ENCODE peak calls at places on chromosome 19, in four cellular contexts. Y, K, S and R are unnamed samples. For H3K36me3, the result is how much of the 10 kb centered on the place peaks cover.

GRCh38 chr19:58166268-58166667 is 15.7 kb upstream of the ZNF329 start:
- DNase-seq in Y (no peak), K (no peak), S (no peak), R (no peak)

GRCh38 chr19:40398417-40399056 is 8.6 kb upstream of the HIPK4 start:
- DNase-seq in Y (peak), K (no peak), S (no peak), R (no peak)

GRCh38 chr19:40503300-40503699 is 36.5 kb downstream of the SPTBN4 start:
- DNase-seq in Y (no peak), K (no peak), S (no peak), R (peak)

GRCh38 chr19:49469828-49470614 is 4.0 kb upstream of the FLT3LG start:
- DNase-seq in Y (no peak), K (peak), S (no peak), R (no peak)

GRCh38 chr19:47093841-47094240 is 19.7 kb downstream of the ZC3H4 start:
- DNase-seq in Y (no peak), K (peak), S (no peak), R (no peak)

GRCh38 chr19:1067341-1068103 is 555 bp downstream of the ARHGAP45 start:
- DNase-seq in Y (no peak), K (no peak), S (no peak), R (no peak)

GRCh38 chr19:2728783-2729387 is 7.7 kb upstream of the DIRAS1 start:
- DNase-seq in Y (no peak), K (peak), S (no peak), R (no peak)

GRCh38 chr19:991174-991931 is 7.2 kb downstream of the WDR18 start:
- DNase-seq in Y (peak), K (no peak), S (no peak), R (no peak)

GRCh38 chr19:47573076-47574026 is at the start of gene ZNF541:
- DNase-seq in Y (peak), K (peak), S (no peak), R (peak)

GRCh38 chr19:31356587-31357314 is 7.5 kb upstream of the TSHZ3 start:
- DNase-seq in Y (no peak), K (peak), S (no peak), R (peak)

GRCh38 chr19:18939922-18940775 is 868 bp downstream of the HOMER3 start:
- DNase-seq in Y (peak), K (peak), S (no peak), R (peak)

GRCh38 chr19:51326216-51327065 is 15.0 kb downstream of the IGLON5 start:
- DNase-seq in Y (no peak), K (no peak), S (no peak), R (no peak)

GRCh38 chr19:50460161-50460765 is 16.0 kb upstream of the EMC10 start:
- DNase-seq in Y (no peak), K (no peak), S (no peak), R (no peak)

GRCh38 chr19:49567722-49568454 is 12.5 kb downstream of the NOSIP start:
- DNase-seq in Y (no peak), K (no peak), S (no peak), R (no peak)

GRCh38 chr19:28425431-28425931 is 787.5 kb downstream of the UQCRFS1 start:
- DNase-seq in Y (no peak), K (no peak), S (peak), R (no peak)

GRCh38 chr19:39590265-39590664 is 12.1 kb upstream of the LGALS13 start:
- DNase-seq in Y (no peak), K (no peak), S (no peak), R (no peak)

GRCh38 chr19:58519087-58519354 is 589 bp downstream of the ZBTB45 start:
- DNase-seq in Y (peak), K (peak), S (peak), R (peak)

GRCh38 chr19:29495971-29496441 is 29.8 kb upstream of the VSTM2B start:
- DNase-seq in Y (no peak), K (no peak), S (no peak), R (no peak)

GRCh38 chr19:23686622-23687423 is at the start of gene ZNF675:
- DNase-seq in Y (peak), K (peak), S (peak), R (peak)
- TF ChIP-seq CTCF in Y (no peak), K (no peak), S (no peak), R (no peak)

GRCh38 chr19:45414468-45414867 is 8.0 kb downstream of the POLR1G start:
- DNase-seq in Y (no peak), K (peak), S (no peak), R (no peak)
- H3K36me3 ChIP-seq in Y (under half), K (under half), S (under half), R (under half)

GRCh38 chr19:11693505-11694499 is 44.9 kb downstream of the ZNF823 start:
- DNase-seq in Y (no peak), K (no peak), S (peak), R (no peak)
- TF ChIP-seq CTCF in Y (no peak), K (no peak), S (no peak), R (no peak)

GRCh38 chr19:55232986-55233385 is 4.4 kb upstream of the TMEM86B start:
- DNase-seq in Y (no peak), K (no peak), S (no peak), R (no peak)
- H3K36me3 ChIP-seq in Y (under half), K (under half), S (under half), R (under half)

DNA sequence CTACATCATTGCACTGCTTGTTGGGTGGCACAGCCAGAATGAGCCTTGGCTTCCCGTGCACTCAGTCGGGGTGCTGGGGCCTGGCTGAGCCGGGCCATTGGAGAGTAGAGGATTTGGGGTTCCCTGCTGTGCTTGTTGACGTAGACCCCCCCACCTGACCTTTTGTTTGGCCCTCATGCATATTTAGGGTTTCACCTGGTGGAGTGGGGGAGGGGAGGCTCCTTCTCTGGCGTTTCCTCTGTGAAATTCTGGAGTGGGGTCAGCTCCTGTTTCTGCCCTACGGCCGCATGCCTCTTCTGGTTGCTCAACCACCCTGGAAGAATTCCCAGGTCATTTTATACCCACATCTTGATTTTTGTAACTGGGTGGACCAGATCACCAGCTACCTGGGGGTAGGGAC is 82.8 kb downstream of the SIPA1L3 start:
- DNase-seq in Y (no peak), K (no peak), S (no peak), R (no peak)
- TF ChIP-seq CTCF in Y (no peak), K (no peak), S (no peak), R (no peak)

GRCh38 chr19:10328558-10329429 is 4.5 kb downstream of the RAVER1 start:
- DNase-seq in Y (no peak), K (no peak), S (no peak), R (no peak)

GRCh38 chr19:10332158-10332964 is 968 bp downstream of the RAVER1 start:
- DNase-seq in Y (no peak), K (no peak), S (no peak), R (no peak)

GRCh38 chr19:10325732-10326131 is 7.6 kb downstream of the RAVER1 start:
- DNase-seq in Y (no peak), K (no peak), S (no peak), R (no peak)

GRCh38 chr19:10329555-10329954 is 3.8 kb downstream of the RAVER1 start:
- DNase-seq in Y (no peak), K (no peak), S (no peak), R (no peak)

DNA sequence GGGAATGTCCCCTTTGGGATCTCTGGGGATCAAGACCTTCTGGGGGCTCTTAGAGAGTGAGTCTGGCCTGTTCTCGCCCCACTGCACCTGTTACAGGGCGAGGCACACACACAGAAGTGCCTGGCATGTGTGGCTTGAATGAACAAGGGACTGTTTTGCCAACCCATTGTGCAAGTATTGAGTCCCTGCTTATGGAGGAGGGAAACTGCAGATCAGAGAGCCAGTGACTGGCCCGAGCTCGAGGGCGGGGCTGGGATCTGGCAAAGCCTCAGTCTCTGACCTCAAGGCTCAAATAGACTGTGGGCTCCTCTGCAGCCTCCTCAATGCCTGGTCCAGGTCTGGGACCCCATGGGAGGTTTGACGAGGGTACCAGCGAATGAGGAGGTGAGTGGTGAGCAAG is 5.5 kb downstream of the RAVER1 start:
- DNase-seq in Y (no peak), K (no peak), S (no peak), R (no peak)
- H3K36me3 ChIP-seq in Y (under half), K (under half), S (under half), R (under half)

DNA sequence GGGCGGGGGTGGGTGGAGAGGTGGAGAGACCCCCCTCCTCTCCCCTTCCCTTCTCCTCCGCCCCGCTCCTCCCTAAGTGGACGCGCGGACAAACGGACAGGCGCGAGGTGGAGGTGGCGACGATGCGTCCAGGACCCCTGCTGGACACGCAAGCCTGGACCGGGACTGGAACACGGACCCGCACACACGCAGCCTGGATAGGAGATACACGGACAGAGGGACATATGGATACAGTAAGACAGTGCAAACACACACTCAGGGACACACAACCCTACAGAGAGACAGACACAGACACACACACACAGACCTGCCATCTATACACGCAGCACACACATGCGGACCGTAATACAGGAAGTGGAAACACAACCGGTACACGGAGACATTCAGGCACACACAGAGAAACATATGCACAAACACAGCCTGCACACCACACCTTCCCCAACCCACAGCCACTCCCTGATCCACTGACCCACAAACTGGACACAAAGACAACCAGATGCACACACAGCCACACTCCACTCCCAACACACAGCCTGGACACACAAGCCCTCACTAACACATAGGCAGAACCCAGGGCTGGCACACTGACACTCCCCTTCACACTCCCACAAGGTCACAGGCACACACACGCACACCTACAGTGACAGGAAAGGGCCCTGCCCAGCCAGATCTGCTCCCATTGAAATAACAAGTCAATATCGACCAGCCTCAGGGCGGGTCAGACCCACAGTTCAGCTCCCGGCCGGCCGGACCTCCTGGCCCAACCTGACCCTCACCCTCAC is 696 bp upstream of the ERFL start:
- DNase-seq in Y (no peak), K (no peak), S (no peak), R (no peak)
- TF ChIP-seq CTCF in Y (no peak), K (no peak), S (no peak), R (no peak)